ENCODE peak calls at places on chromosomes 1 and 21, in five cellular contexts. J is AG10803, W is iPS-NIHi11, T is kidney epithelial cell, O is DMS 273 treated with DMSO at 0.1 percent for 48 hours. Z is an unnamed sample.

GRCh38 chr21:26840912-26841311 is 4.3 kb downstream of the ADAMTS1 start:
- DNase-seq in J (peak), T (no peak), O (no peak), W (no peak), Z (peak)

GRCh38 chr1:97489834-97490233 is 431.0 kb downstream of the DPYD start:
- DNase-seq in J (peak), W (no peak), T (peak), O (no peak), Z (peak)

GRCh38 chr1:68961143-68961542 is 464.3 kb upstream of the DEPDC1 start:
- DNase-seq in T (no peak), O (no peak), J (no peak), W (no peak), Z (no peak)

GRCh38 chr1:111505641-111506119 is 2.2 kb upstream of the ADORA3 start:
- DNase-seq in J (no peak), O (no peak), T (no peak), W (no peak), Z (no peak)

GRCh38 chr1:48246727-48247126 is 24.2 kb downstream of the SLC5A9 start:
- DNase-seq in T (no peak), O (peak), J (no peak), W (no peak), Z (no peak)

GRCh38 chr21:36806103-36806502 is 107.2 kb downstream of the SIM2 start:
- DNase-seq in T (no peak), W (no peak), J (peak), O (no peak), Z (no peak)

GRCh38 chr1:27596261-27596660 is 7.7 kb downstream of the AHDC1 start:
- DNase-seq in T (no peak), W (no peak), J (no peak), O (no peak), Z (no peak)

GRCh38 chr1:21822349-21822748 is 10.3 kb downstream of the LDLRAD2 start:
- DNase-seq in W (peak), J (no peak), O (no peak), T (no peak), Z (peak)

GRCh38 chr1:170537798-170538503 is 6.0 kb downstream of the GORAB start:
- DNase-seq in J (peak), W (no peak), O (no peak), T (no peak), Z (peak)

GRCh38 chr1:214660190-214660589 is 57.2 kb downstream of the CENPF start:
- DNase-seq in T (no peak), W (no peak), J (no peak), O (no peak), Z (no peak)

GRCh38 chr21:34807881-34808568 is 139.2 kb downstream of the CLIC6 start:
- DNase-seq in O (no peak), W (no peak), J (peak), T (peak), Z (peak)

GRCh38 chr1:233549404-233549803 is 64.5 kb upstream of the KCNK1 start:
- DNase-seq in O (no peak), T (no peak), J (no peak), W (no peak), Z (no peak)

GRCh38 chr1:235366286-235366685 is 941 bp upstream of the TBCE start:
- DNase-seq in W (no peak), J (no peak), O (no peak), T (no peak), Z (no peak)

GRCh38 chr1:75811211-75811981 is 14.7 kb downstream of the MSH4 start:
- DNase-seq in T (no peak), O (no peak), J (peak), W (no peak), Z (peak)

Z was measured in GM03348.